ENCODE peak calls at places on chromosome 1, in six cellular contexts. One of them, this sample, is unnamed. For H3K27me3 and H3K36me3, the result is how much of the 10 kb centered on the place peaks cover.

GRCh38 chr1:7842517-7842916 is 10.3 kb downstream of the UTS2 start:
- DNase-seq in lower lobe of right lung: no peak
- DNase-seq in body of pancreas: no peak
- DNase-seq in heart right ventricle: no peak
- DNase-seq in prostate gland: no peak
- DNase-seq in WERI-Rb-1: no peak
- DNase-seq in this sample: no peak

GRCh38 chr1:76955652-76956051 is 88.4 kb downstream of the ST6GALNAC5 start:
- DNase-seq in body of pancreas: no peak
- DNase-seq in prostate gland: no peak
- DNase-seq in heart right ventricle: no peak
- DNase-seq in lower lobe of right lung: no peak
- DNase-seq in WERI-Rb-1: no peak
- DNase-seq in this sample: no peak

GRCh38 chr1:212158912-212159796 is 123.6 kb downstream of the DTL start:
- DNase-seq in prostate gland: no peak
- DNase-seq in heart right ventricle: no peak
- DNase-seq in lower lobe of right lung: no peak
- DNase-seq in WERI-Rb-1: no peak
- DNase-seq in body of pancreas: no peak
- DNase-seq in this sample: no peak

GRCh38 chr1:21261551-21262281 is 28.5 kb downstream of the ECE1 start:
- DNase-seq in heart right ventricle: peak
- DNase-seq in body of pancreas: peak
- DNase-seq in lower lobe of right lung: peak
- DNase-seq in WERI-Rb-1: no peak
- DNase-seq in prostate gland: no peak
- DNase-seq in this sample: peak

GRCh38 chr1:16367258-16367967 is 371 bp downstream of the SZRD1 start:
- DNase-seq in WERI-Rb-1: peak
- DNase-seq in lower lobe of right lung: peak
- DNase-seq in heart right ventricle: peak
- DNase-seq in body of pancreas: peak
- DNase-seq in prostate gland: peak
- DNase-seq in this sample: peak

GRCh38 chr1:102529446-102529845 is 532.7 kb upstream of the OLFM3 start:
- DNase-seq in heart right ventricle: no peak
- DNase-seq in lower lobe of right lung: no peak
- DNase-seq in body of pancreas: no peak
- DNase-seq in WERI-Rb-1: no peak
- DNase-seq in prostate gland: no peak
- DNase-seq in this sample: no peak

GRCh38 chr1:1873186-1873585 is 17.7 kb downstream of the GNB1 start:
- DNase-seq in prostate gland: peak
- DNase-seq in lower lobe of right lung: no peak
- DNase-seq in body of pancreas: peak
- DNase-seq in heart right ventricle: peak
- DNase-seq in WERI-Rb-1: no peak
- DNase-seq in this sample: no peak

GRCh38 chr1:173112129-173112528 is 61.4 kb upstream of the TNFSF18 start:
- DNase-seq in lower lobe of right lung: no peak
- DNase-seq in prostate gland: no peak
- DNase-seq in WERI-Rb-1: no peak
- DNase-seq in body of pancreas: no peak
- DNase-seq in heart right ventricle: no peak
- DNase-seq in this sample: no peak

GRCh38 chr1:1061682-1062363 is 12.3 kb downstream of the RNF223 start:
- DNase-seq in body of pancreas: no peak
- DNase-seq in heart right ventricle: no peak
- DNase-seq in prostate gland: no peak
- DNase-seq in WERI-Rb-1: no peak
- DNase-seq in lower lobe of right lung: no peak
- DNase-seq in this sample: no peak

GRCh38 chr1:43152866-43153265 is 19.2 kb downstream of the EBNA1BP2 start:
- DNase-seq in prostate gland: peak
- DNase-seq in heart right ventricle: no peak
- DNase-seq in body of pancreas: no peak
- DNase-seq in WERI-Rb-1: peak
- DNase-seq in lower lobe of right lung: no peak
- DNase-seq in this sample: no peak

GRCh38 chr1:9289090-9289534 is 3.6 kb upstream of the SPSB1 start:
- DNase-seq in WERI-Rb-1: peak
- DNase-seq in heart right ventricle: peak
- DNase-seq in body of pancreas: peak
- DNase-seq in prostate gland: peak
- DNase-seq in lower lobe of right lung: peak
- DNase-seq in this sample: no peak

GRCh38 chr1:103372866-103373265 is 152.6 kb upstream of the RNPC3 start:
- DNase-seq in prostate gland: no peak
- DNase-seq in heart right ventricle: no peak
- DNase-seq in WERI-Rb-1: no peak
- DNase-seq in body of pancreas: no peak
- DNase-seq in lower lobe of right lung: no peak
- DNase-seq in this sample: no peak

GRCh38 chr1:85019989-85020388 is 23.1 kb upstream of the MCOLN2 start:
- DNase-seq in prostate gland: no peak
- DNase-seq in body of pancreas: no peak
- DNase-seq in WERI-Rb-1: no peak
- DNase-seq in heart right ventricle: no peak
- DNase-seq in lower lobe of right lung: no peak
- DNase-seq in this sample: no peak

GRCh38 chr1:66333463-66334232 is 200.3 kb upstream of the SGIP1 start:
- DNase-seq in prostate gland: no peak
- DNase-seq in body of pancreas: no peak
- DNase-seq in lower lobe of right lung: no peak
- DNase-seq in heart right ventricle: peak
- DNase-seq in WERI-Rb-1: no peak
- DNase-seq in this sample: no peak

GRCh38 chr1:26287033-26287711 is 7.3 kb downstream of the SH3BGRL3 start:
- DNase-seq in prostate gland: no peak
- DNase-seq in lower lobe of right lung: no peak
- DNase-seq in body of pancreas: peak
- DNase-seq in WERI-Rb-1: peak
- DNase-seq in heart right ventricle: no peak
- DNase-seq in this sample: no peak

DNA sequence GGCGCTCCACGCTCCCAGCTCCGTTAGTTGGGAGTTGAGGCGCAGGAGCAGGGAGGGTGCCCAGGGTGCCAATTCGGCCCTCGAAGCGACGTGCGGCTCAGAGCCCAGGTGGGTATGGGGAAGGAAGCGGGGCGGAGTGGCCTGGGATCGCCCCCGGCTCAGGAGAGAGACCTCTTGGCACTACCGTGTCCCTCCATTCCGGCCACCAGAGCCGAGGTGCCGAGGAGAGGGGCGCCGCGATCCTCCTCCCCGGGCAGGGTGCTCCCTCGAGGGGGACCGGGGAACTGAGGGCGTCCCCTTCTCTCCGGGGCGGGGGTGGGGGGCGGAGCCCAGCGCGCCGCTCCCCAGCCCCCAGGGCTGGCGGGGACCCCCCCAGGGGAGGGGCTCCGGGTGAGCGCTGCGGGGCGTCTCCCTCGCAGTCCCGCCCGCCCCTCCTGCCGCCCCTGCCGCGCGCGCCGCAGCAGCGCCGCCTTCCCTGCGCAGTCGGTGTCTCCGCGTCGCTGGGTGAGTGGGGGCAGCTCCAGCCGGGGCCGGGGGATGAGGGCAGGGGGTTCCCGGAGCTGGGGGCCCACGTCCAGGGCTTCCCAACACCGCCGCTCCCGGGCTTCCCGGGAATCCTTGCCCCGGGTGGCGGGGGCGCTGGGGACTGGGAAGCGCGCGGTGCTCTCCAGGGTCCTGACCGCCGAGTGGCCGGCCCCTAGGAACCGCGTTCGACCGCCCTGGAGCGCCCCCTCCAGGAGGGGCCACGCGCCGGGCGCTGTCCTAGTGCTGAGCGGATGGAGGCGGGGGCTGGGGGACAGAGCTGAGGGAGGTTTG is at the start of gene HPCA:
- DNase-seq in lower lobe of right lung: peak
- DNase-seq in WERI-Rb-1: peak
- DNase-seq in body of pancreas: peak
- DNase-seq in prostate gland: no peak
- DNase-seq in heart right ventricle: peak
- DNase-seq in this sample: no peak
- TF ChIP-seq CTCF in lower lobe of right lung: peak
- TF ChIP-seq CTCF in WERI-Rb-1: peak
- TF ChIP-seq CTCF in body of pancreas: peak
- TF ChIP-seq CTCF in prostate gland: no peak
- TF ChIP-seq CTCF in heart right ventricle: peak
- TF ChIP-seq CTCF in this sample: peak

GRCh38 chr1:218351617-218352438 is 6.7 kb downstream of the TGFB2 start:
- DNase-seq in lower lobe of right lung: no peak
- DNase-seq in prostate gland: no peak
- DNase-seq in body of pancreas: no peak
- DNase-seq in heart right ventricle: no peak
- DNase-seq in WERI-Rb-1: no peak
- DNase-seq in this sample: no peak

GRCh38 chr1:218348628-218349185 is 3.6 kb downstream of the TGFB2 start:
- DNase-seq in body of pancreas: no peak
- DNase-seq in heart right ventricle: no peak
- DNase-seq in prostate gland: no peak
- DNase-seq in WERI-Rb-1: no peak
- DNase-seq in lower lobe of right lung: no peak
- DNase-seq in this sample: no peak

GRCh38 chr1:218350909-218351616 is 5.9 kb downstream of the TGFB2 start:
- DNase-seq in heart right ventricle: no peak
- DNase-seq in lower lobe of right lung: no peak
- DNase-seq in body of pancreas: no peak
- DNase-seq in prostate gland: no peak
- DNase-seq in WERI-Rb-1: no peak
- DNase-seq in this sample: no peak

GRCh38 chr1:218349365-218350021 is 4.4 kb downstream of the TGFB2 start:
- DNase-seq in lower lobe of right lung: no peak
- DNase-seq in WERI-Rb-1: no peak
- DNase-seq in prostate gland: no peak
- DNase-seq in body of pancreas: no peak
- DNase-seq in heart right ventricle: no peak
- DNase-seq in this sample: no peak

DNA sequence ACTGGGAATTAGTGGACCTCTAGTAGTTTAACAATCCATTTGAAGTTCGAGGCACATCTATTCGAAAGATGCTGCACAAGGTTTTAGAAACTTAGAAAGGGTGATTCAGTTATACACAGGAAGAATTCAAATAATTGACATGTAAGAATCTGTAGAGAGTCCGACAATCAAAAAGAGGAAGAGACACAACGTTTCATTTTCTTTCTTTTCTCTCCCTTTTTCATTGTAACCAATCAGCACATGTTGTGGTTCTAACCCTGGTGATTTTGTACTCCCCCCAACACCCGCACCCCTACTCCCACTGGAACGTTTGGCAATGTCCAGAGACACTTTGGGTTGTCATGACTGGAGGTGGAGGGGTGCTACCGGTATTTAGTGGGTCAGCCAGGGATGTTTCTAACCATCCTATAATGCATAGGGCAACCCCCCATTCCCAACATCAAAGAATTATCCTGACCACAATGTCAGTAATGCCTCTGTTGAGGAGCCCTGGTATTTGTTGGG is 4.9 kb downstream of the TGFB2 start:
- DNase-seq in heart right ventricle: no peak
- DNase-seq in prostate gland: no peak
- DNase-seq in body of pancreas: no peak
- DNase-seq in lower lobe of right lung: no peak
- DNase-seq in WERI-Rb-1: no peak
- DNase-seq in this sample: no peak
- H3K27me3 ChIP-seq in heart right ventricle: under half
- H3K27me3 ChIP-seq in prostate gland: under half
- H3K27me3 ChIP-seq in body of pancreas: under half
- H3K27me3 ChIP-seq in lower lobe of right lung: under half
- H3K27me3 ChIP-seq in WERI-Rb-1: under half
- H3K27me3 ChIP-seq in this sample: under half

GRCh38 chr1:13763991-13764390 is 64.0 kb downstream of the PRDM2 start:
- DNase-seq in lower lobe of right lung: no peak
- DNase-seq in WERI-Rb-1: no peak
- DNase-seq in body of pancreas: no peak
- DNase-seq in prostate gland: no peak
- DNase-seq in heart right ventricle: no peak
- DNase-seq in this sample: no peak
- H3K36me3 ChIP-seq in lower lobe of right lung: under half
- H3K36me3 ChIP-seq in WERI-Rb-1: under half
- H3K36me3 ChIP-seq in body of pancreas: under half
- H3K36me3 ChIP-seq in prostate gland: under half
- H3K36me3 ChIP-seq in heart right ventricle: under half
- H3K36me3 ChIP-seq in this sample: under half

GRCh38 chr1:12014141-12014981 is 4.9 kb upstream of the MIIP start:
- DNase-seq in WERI-Rb-1: peak
- DNase-seq in prostate gland: no peak
- DNase-seq in lower lobe of right lung: peak
- DNase-seq in heart right ventricle: no peak
- DNase-seq in body of pancreas: no peak
- DNase-seq in this sample: no peak
- TF ChIP-seq CTCF in WERI-Rb-1: peak
- TF ChIP-seq CTCF in prostate gland: no peak
- TF ChIP-seq CTCF in lower lobe of right lung: no peak
- TF ChIP-seq CTCF in heart right ventricle: no peak
- TF ChIP-seq CTCF in body of pancreas: no peak
- TF ChIP-seq CTCF in this sample: no peak

GRCh38 chr1:241697640-241698018 is 45.5 kb downstream of the WDR64 start:
- DNase-seq in body of pancreas: no peak
- DNase-seq in prostate gland: no peak
- DNase-seq in heart right ventricle: no peak
- DNase-seq in WERI-Rb-1: no peak
- DNase-seq in lower lobe of right lung: no peak
- DNase-seq in this sample: no peak

GRCh38 chr1:241696815-241697639 is 44.9 kb downstream of the WDR64 start:
- DNase-seq in WERI-Rb-1: no peak
- DNase-seq in prostate gland: no peak
- DNase-seq in heart right ventricle: no peak
- DNase-seq in lower lobe of right lung: no peak
- DNase-seq in body of pancreas: no peak
- DNase-seq in this sample: no peak

GRCh38 chr1:241698177-241698576 is 46.1 kb downstream of the WDR64 start:
- DNase-seq in heart right ventricle: no peak
- DNase-seq in body of pancreas: no peak
- DNase-seq in WERI-Rb-1: no peak
- DNase-seq in lower lobe of right lung: no peak
- DNase-seq in prostate gland: no peak
- DNase-seq in this sample: no peak

GRCh38 chr1:241695454-241696171 is 43.5 kb downstream of the WDR64 start:
- DNase-seq in WERI-Rb-1: no peak
- DNase-seq in heart right ventricle: no peak
- DNase-seq in prostate gland: no peak
- DNase-seq in lower lobe of right lung: no peak
- DNase-seq in body of pancreas: no peak
- DNase-seq in this sample: no peak

GRCh38 chr1:241696172-241696814 is 44.2 kb downstream of the WDR64 start:
- DNase-seq in prostate gland: no peak
- DNase-seq in heart right ventricle: no peak
- DNase-seq in body of pancreas: no peak
- DNase-seq in lower lobe of right lung: no peak
- DNase-seq in WERI-Rb-1: no peak
- DNase-seq in this sample: no peak
- H3K27me3 ChIP-seq in prostate gland: under half
- H3K27me3 ChIP-seq in heart right ventricle: under half
- H3K27me3 ChIP-seq in body of pancreas: under half
- H3K27me3 ChIP-seq in lower lobe of right lung: under half
- H3K27me3 ChIP-seq in WERI-Rb-1: under half
- H3K27me3 ChIP-seq in this sample: under half

GRCh38 chr1:202146279-202146678 is 1.7 kb upstream of the ARL8A start:
- DNase-seq in lower lobe of right lung: no peak
- DNase-seq in body of pancreas: no peak
- DNase-seq in heart right ventricle: no peak
- DNase-seq in prostate gland: no peak
- DNase-seq in WERI-Rb-1: no peak
- DNase-seq in this sample: no peak
- H3K36me3 ChIP-seq in lower lobe of right lung: under half
- H3K36me3 ChIP-seq in body of pancreas: under half
- H3K36me3 ChIP-seq in heart right ventricle: under half
- H3K36me3 ChIP-seq in prostate gland: under half
- H3K36me3 ChIP-seq in WERI-Rb-1: under half
- H3K36me3 ChIP-seq in this sample: under half

This sample was measured in kidney epithelial cell.